ENCODE peak calls at places on chromosomes 12 and 14, in seven cellular contexts. C is HCT116, X is SK-N-SH, T is HepG2, D is K562, H is H1, P is GM12878. J is an unnamed sample.

GRCh38 chr12:132477009-132477702 is 12.8 kb upstream of the FBRSL1 start:
- DNase-seq in C (no peak), X (no peak), T (no peak), D (no peak), H (no peak), P (no peak), J (no peak)

GRCh38 chr12:25699454-25699853 is 146.4 kb upstream of the LMNTD1 start:
- DNase-seq in C (no peak), X (no peak), T (no peak), D (no peak), H (no peak), P (no peak), J (no peak)

GRCh38 chr12:70875628-70876027 is 44.9 kb downstream of the PTPRR start:
- DNase-seq in C (no peak), X (no peak), T (no peak), D (no peak), H (no peak), P (no peak), J (no peak)

GRCh38 chr14:69350892-69351291 is 47.2 kb downstream of the ERH start:
- DNase-seq in C (no peak), X (no peak), T (no peak), D (no peak), H (no peak), P (no peak), J (no peak)

GRCh38 chr14:54343276-54344121 is 53.3 kb upstream of the CDKN3 start:
- DNase-seq in C (no peak), X (peak; percentile 48), T (peak; percentile 34), D (no peak), H (no peak), P (no peak), J (no peak)

GRCh38 chr14:22112004-22112403 is 438.4 kb upstream of the OR4E1 start:
- DNase-seq in C (no peak), X (peak; percentile 22), T (peak; percentile 25), D (peak; percentile 9), H (peak; percentile 76), P (no peak), J (no peak)

GRCh38 chr12:11630046-11630706 is 19.3 kb upstream of the ETV6 start:
- DNase-seq in C (no peak), X (peak; percentile 34), T (no peak), D (no peak), H (peak; percentile 34), P (no peak), J (no peak)

GRCh38 chr14:34997762-34998161 is 15.0 kb downstream of the SRP54 start:
- DNase-seq in C (no peak), X (no peak), T (no peak), D (no peak), H (no peak), P (no peak), J (no peak)

GRCh38 chr12:123942911-123943648 is 29.6 kb downstream of the CCDC92 start:
- DNase-seq in C (no peak), X (no peak), T (no peak), D (no peak), H (no peak), P (no peak), J (no peak)

GRCh38 chr12:106389181-106389580 is 31.6 kb downstream of the POLR3B start:
- DNase-seq in C (no peak), X (no peak), T (no peak), D (no peak), H (no peak), P (no peak), J (no peak)

GRCh38 chr12:48021485-48022179 is 17.4 kb upstream of the COL2A1 start:
- DNase-seq in C (no peak), X (no peak), T (no peak), D (no peak), H (peak; percentile 74), P (no peak), J (peak; percentile 72)

GRCh38 chr14:77186911-77187648 is 5.5 kb downstream of the TMEM63C start:
- DNase-seq in C (peak; percentile 27), X (no peak), T (no peak), D (no peak), H (no peak), P (no peak), J (no peak)

GRCh38 chr12:60173213-60174170 is 577.7 kb downstream of the SLC16A7 start:
- DNase-seq in C (no peak), X (no peak), T (no peak), D (no peak), H (no peak), P (no peak), J (no peak)
- TF ChIP-seq JUND in C (no peak), X (no peak), T (no peak), D (no peak), H (no peak), P (no peak), J (no peak)

GRCh38 chr12:62335801-62336200 is 75.6 kb downstream of the USP15 start:
- DNase-seq in C (no peak), X (no peak), T (no peak), D (no peak), H (no peak), P (no peak), J (no peak)

GRCh38 chr12:62331306-62331705 is 71.1 kb downstream of the USP15 start:
- DNase-seq in C (no peak), X (no peak), T (no peak), D (no peak), H (no peak), P (no peak), J (no peak)

GRCh38 chr12:62335057-62335456 is 74.9 kb downstream of the USP15 start:
- DNase-seq in C (no peak), X (no peak), T (no peak), D (no peak), H (no peak), P (no peak), J (no peak)

GRCh38 chr12:62328296-62328921 is 68.2 kb downstream of the USP15 start:
- DNase-seq in C (no peak), X (peak; percentile 1), T (no peak), D (no peak), H (no peak), P (no peak), J (no peak)

DNA sequence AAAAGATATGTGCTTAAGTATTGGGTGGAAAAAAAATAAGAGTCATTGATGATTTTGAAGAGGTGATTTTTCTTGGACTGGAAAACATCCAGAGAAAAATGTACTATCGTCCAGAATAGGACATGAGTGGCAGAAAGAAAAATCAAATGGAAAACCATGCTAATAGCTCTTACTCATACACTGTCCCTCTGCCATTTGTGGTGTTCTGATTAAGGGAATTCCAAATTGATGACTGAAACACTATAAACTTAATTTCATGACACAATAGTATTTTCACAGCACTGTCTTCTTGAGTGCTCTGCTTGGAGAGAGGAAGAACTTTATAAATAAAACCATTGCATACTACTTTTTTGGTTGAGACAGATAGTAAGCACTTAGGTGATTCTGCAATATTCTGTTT is 72.4 kb downstream of the USP15 start:
- DNase-seq in C (no peak), X (no peak), T (no peak), D (no peak), H (no peak), P (no peak), J (no peak)
- TF ChIP-seq JUND in C (no peak), X (peak; percentile 19), T (no peak), D (no peak), H (no peak), P (no peak), J (no peak)

GRCh38 chr12:64633186-64633939 is 23.1 kb downstream of the RASSF3 start:
- DNase-seq in C (no peak), X (no peak), T (no peak), D (no peak), H (no peak), P (no peak), J (no peak)

GRCh38 chr12:64633940-64634337 is 23.6 kb downstream of the RASSF3 start:
- DNase-seq in C (no peak), X (no peak), T (peak; percentile 88), D (no peak), H (no peak), P (no peak), J (peak; percentile 44)

GRCh38 chr12:64634508-64635092 is 24.3 kb downstream of the RASSF3 start:
- DNase-seq in C (no peak), X (no peak), T (no peak), D (no peak), H (no peak), P (no peak), J (no peak)

GRCh38 chr12:64627781-64628180 is 17.5 kb downstream of the RASSF3 start:
- DNase-seq in C (no peak), X (no peak), T (no peak), D (no peak), H (no peak), P (no peak), J (no peak)

GRCh38 chr12:64631197-64631596 is 20.9 kb downstream of the RASSF3 start:
- DNase-seq in C (no peak), X (no peak), T (no peak), D (no peak), H (no peak), P (no peak), J (no peak)
- TF ChIP-seq JUND in C (no peak), X (no peak), T (no peak), D (no peak), H (no peak), P (no peak), J (no peak)

GRCh38 chr12:67446716-67447115 is 177.6 kb downstream of the CAND1 start:
- DNase-seq in C (no peak), X (no peak), T (no peak), D (no peak), H (no peak), P (no peak), J (no peak)
- TF ChIP-seq JUND in C (no peak), X (no peak), T (no peak), D (no peak), H (no peak), P (no peak), J (no peak)

DNA sequence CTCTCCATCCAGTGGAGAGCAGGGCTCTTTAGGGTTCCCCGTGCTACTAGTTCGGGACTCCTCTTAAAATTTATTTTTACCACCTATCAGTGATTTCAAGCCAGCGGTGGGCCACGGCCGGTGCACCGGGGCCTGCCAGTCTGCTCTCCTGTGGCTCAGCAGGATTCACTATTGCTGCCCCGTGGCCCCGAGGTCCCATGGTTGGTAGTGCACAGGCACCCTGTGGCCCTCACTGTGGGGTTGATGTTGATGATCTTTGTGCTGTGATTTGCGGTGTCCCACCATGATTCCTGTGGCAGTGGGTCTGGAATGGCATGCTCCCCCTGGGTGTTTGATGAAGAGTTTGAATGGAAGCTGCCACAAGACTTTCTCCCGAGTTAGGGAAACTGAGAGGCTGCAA is 12.6 kb upstream of the MEG3 start:
- DNase-seq in C (no peak), X (no peak), T (no peak), D (no peak), H (no peak), P (no peak), J (no peak)
- TF ChIP-seq JUND in C (no peak), X (no peak), T (no peak), D (no peak), H (no peak), P (no peak), J (no peak)